ENCODE peak calls at places on chromosomes 3 and 15, in six cellular contexts. Z, I, E, T, A and P are unnamed samples.

GRCh38 chr3:156311431-156311830 is 191.1 kb downstream of the KCNAB1 start:
- DNase-seq in E (no peak), T (no peak), Z (no peak), I (no peak), A (no peak), P (no peak)

GRCh38 chr15:91853501-91853967 is at the start of gene SLCO3A1:
- DNase-seq in E (no peak), T (no peak), Z (peak), A (no peak), I (peak), P (peak)

GRCh38 chr3:21310176-21310575 is 440.8 kb downstream of the ZNF385D start:
- DNase-seq in E (no peak), T (no peak), Z (no peak), I (no peak), A (no peak), P (no peak)

GRCh38 chr15:56964182-56964581 is 45.7 kb downstream of the TCF12 start:
- DNase-seq in T (no peak), E (no peak), Z (no peak), A (peak), I (no peak), P (no peak)

GRCh38 chr3:194691481-194692281 is 6.0 kb downstream of the FAM43A start:
- DNase-seq in I (no peak), T (no peak), A (peak), E (no peak), Z (peak), P (peak)

GRCh38 chr3:187165144-187165543 is 25.8 kb upstream of the RPL39L start:
- DNase-seq in E (peak), I (peak), A (no peak), Z (no peak), T (peak), P (no peak)

GRCh38 chr3:89098964-89099585 is 8.3 kb upstream of the EPHA3 start:
- DNase-seq in I (no peak), Z (peak), A (no peak), T (peak), E (no peak), P (no peak)

GRCh38 chr15:74798388-74799254 is 14.0 kb upstream of the LMAN1L start:
- DNase-seq in Z (peak), A (no peak), I (no peak), E (no peak), T (no peak), P (peak)

GRCh38 chr15:35325374-35325941 is 220.5 kb downstream of the DPH6 start:
- DNase-seq in T (no peak), A (no peak), Z (no peak), E (no peak), I (no peak), P (no peak)

GRCh38 chr3:106299300-106300098 is 430.7 kb upstream of the CBLB start:
- DNase-seq in Z (no peak), T (no peak), E (no peak), I (no peak), A (peak), P (no peak)

GRCh38 chr3:24201301-24201700 is 256.2 kb downstream of the NR1D2 start:
- DNase-seq in E (no peak), Z (no peak), T (no peak), I (no peak), A (no peak), P (no peak)

GRCh38 chr3:184372911-184373310 is 5.1 kb downstream of the THPO start:
- DNase-seq in A (no peak), T (no peak), E (no peak), I (no peak), Z (no peak), P (no peak)

GRCh38 chr15:27956285-27956684 is 142.8 kb downstream of the OCA2 start:
- DNase-seq in E (no peak), I (no peak), T (no peak), A (no peak), Z (no peak), P (no peak)

GRCh38 chr15:47870956-47871625 is 153.8 kb downstream of the SEMA6D start:
- DNase-seq in I (no peak), E (no peak), Z (no peak), T (no peak), A (no peak), P (no peak)

GRCh38 chr3:69203631-69204314 is 81.4 kb upstream of the LMOD3 start:
- DNase-seq in A (no peak), Z (no peak), I (no peak), T (no peak), E (no peak), P (no peak)

GRCh38 chr3:196688349-196688748 is 23.7 kb downstream of the CEP19 start:
- DNase-seq in A (no peak), E (no peak), T (no peak), Z (no peak), I (peak), P (peak)

GRCh38 chr3:194592798-194593752 is 40.1 kb downstream of the TMEM44 start:
- DNase-seq in A (no peak), I (no peak), Z (peak), T (no peak), E (no peak), P (no peak)

GRCh38 chr3:124373524-124373923 is 356.7 kb upstream of the UMPS start:
- DNase-seq in I (no peak), E (no peak), T (no peak), Z (no peak), A (peak), P (no peak)

GRCh38 chr15:51576911-51577500 is 45.6 kb downstream of the DMXL2 start:
- DNase-seq in E (no peak), Z (no peak), A (no peak), I (peak), T (no peak), P (no peak)

GRCh38 chr3:65196663-65197062 is 508.9 kb upstream of the ADAMTS9 start:
- DNase-seq in A (no peak), I (no peak), Z (no peak), E (no peak), T (no peak), P (no peak)

GRCh38 chr3:13544951-13545651 is 3.8 kb upstream of the FBLN2 start:
- DNase-seq in E (no peak), T (no peak), I (no peak), A (no peak), Z (no peak), P (no peak)

GRCh38 chr15:31471731-31472430 is 145.2 kb downstream of the KLF13 start:
- DNase-seq in E (no peak), A (no peak), I (peak), T (no peak), Z (no peak), P (peak)

GRCh38 chr15:87368511-87368910 is 888.0 kb downstream of the NTRK3 start:
- DNase-seq in T (no peak), Z (no peak), I (no peak), E (no peak), A (no peak), P (peak)

GRCh38 chr3:160213181-160213580 is 12.0 kb upstream of the C3orf80 start:
- DNase-seq in Z (no peak), T (no peak), I (no peak), E (no peak), A (no peak), P (no peak)

GRCh38 chr3:43285644-43286043 is 696 bp upstream of the SNRK start:
- DNase-seq in E (no peak), Z (no peak), T (no peak), A (no peak), I (peak), P (no peak)

GRCh38 chr3:197525706-197526105 is 30.1 kb downstream of the BDH1 start:
- DNase-seq in I (no peak), T (peak), Z (no peak), E (no peak), A (no peak), P (no peak)

GRCh38 chr3:148739720-148740119 is 42.0 kb downstream of the AGTR1 start:
- DNase-seq in E (no peak), Z (no peak), I (no peak), A (no peak), T (no peak), P (no peak)

GRCh38 chr3:190860531-190860930 is 2.0 kb downstream of the GMNC start:
- DNase-seq in T (no peak), A (no peak), I (no peak), Z (no peak), E (no peak), P (no peak)

DNA sequence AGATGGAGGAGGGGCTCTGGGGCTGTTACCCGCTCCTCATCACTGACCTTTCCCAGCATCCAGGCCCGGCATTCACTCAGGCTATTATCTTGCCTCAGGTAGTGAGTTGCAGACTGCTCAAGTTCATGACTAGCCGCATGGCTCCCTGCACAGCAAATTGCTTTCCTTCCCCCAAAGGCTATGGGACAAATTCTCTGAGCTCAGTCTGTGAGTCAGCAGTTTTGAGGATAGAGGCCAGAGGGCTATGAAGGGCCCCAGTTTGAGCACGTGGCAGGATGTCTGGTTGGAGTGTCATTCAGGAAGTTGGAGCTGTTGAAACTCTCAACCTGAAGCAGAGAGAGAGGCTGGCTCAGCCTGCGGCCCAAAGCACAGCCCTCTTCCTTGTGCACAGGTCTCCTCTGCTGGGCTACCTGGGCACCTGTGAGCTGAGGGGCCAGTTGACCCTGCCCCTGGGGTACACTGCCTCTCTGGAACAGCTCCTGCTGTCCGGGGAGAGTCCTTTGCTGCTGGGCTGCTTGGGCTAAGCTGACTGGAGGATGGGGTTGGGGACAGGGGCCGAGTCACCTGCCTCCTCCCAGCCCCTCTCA is 7.9 kb downstream of the FAH start:
- DNase-seq in E (no peak), T (peak), A (peak), Z (no peak), I (peak), P (peak)
- TF ChIP-seq EP300 in E (no peak), T (no peak), A (no peak), Z (no peak), I (no peak), P (no peak)

DNA sequence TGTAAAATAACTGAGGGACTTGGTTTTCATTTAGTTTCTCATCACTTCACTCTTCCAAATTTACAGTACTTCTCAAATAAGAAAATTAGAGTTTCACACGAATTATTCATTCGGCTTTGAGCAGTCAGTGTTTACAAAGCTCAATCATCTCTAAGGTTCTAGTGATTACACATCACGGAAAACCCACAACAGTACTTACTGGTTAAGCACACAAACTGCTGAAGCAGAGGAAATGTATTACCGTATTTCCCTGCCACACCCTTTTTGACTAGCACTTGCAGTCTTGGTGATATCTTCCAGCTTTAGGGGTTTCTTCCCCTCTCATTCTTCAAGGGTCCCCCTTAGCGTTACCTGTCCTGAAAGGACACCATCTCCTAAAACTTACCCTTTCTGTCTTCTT is 164.8 kb upstream of the CDIN1 start:
- DNase-seq in I (no peak), T (no peak), E (no peak), A (no peak), Z (no peak), P (no peak)
- TF ChIP-seq EP300 in I (no peak), T (no peak), E (no peak), A (no peak), Z (no peak), P (no peak)

GRCh38 chr3:172223870-172224269 is 184.5 kb downstream of the FNDC3B start:
- DNase-seq in A (no peak), I (no peak), Z (no peak), E (no peak), T (no peak), P (no peak)

GRCh38 chr3:172226831-172227230 is 187.5 kb downstream of the FNDC3B start:
- DNase-seq in I (no peak), A (no peak), Z (no peak), T (no peak), E (no peak), P (no peak)

GRCh38 chr3:172224560-172225214 is 185.3 kb downstream of the FNDC3B start:
- DNase-seq in Z (no peak), T (no peak), I (no peak), A (no peak), E (no peak), P (no peak)

GRCh38 chr3:172222474-172223071 is 183.2 kb downstream of the FNDC3B start:
- DNase-seq in A (no peak), E (no peak), Z (no peak), I (no peak), T (no peak), P (no peak)

DNA sequence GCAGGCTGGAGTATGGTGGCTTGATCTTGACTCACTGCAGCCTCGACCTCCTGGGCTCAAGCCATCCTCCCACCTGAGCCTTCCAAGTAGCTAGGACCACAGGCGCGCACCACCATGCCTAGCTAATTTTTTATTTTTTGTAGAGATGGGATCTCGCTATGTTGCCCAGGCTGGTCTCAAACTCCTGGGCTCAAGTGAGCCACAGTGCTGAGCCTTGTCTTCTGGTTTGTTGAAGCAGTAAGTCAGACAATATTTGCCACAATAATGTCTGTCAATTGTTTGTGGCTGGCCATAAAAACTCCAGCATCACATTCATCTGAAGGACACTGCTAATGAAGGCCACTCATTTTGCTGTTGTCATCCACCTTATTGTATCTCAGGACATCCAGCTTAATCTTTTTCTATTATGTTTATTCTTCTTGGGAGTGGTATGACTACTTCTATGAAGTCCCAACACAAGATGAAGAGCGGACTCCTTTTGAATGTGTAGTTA is 185.9 kb downstream of the FNDC3B start:
- DNase-seq in T (no peak), I (no peak), E (no peak), A (no peak), Z (no peak), P (no peak)
- TF ChIP-seq EP300 in T (no peak), I (no peak), E (no peak), A (no peak), Z (no peak), P (no peak)

DNA sequence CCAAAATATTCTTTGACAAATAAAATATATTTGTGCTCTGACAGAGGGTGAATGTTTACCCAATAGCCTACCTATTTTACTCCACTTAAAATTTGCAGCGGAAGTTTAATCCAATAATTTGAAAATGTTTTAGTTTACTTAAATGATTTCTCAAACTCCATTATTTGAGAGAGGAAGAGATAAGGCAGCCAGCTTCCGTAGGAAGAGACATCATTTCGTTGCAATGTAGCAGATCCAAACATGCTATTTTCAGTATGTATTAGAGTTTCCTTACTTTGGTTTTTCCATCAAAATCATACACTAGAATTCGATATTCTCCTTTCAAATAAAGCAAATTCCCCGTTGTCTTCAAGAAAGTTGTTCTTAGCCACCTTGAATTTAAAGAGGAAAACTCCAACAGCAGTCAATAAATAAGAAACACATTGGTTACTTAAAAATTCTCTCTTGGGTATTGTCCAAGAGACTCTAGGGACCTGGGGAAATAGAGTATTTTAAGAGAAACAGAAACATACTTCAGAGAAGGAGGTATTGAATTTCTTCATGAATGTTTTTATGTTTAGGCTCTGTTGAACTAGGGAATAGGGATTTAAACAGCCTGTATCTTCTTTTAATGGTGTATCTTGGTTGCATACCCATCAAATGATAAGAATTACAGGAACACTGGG is 324.5 kb upstream of the GBE1 start:
- DNase-seq in A (no peak), I (no peak), T (no peak), Z (no peak), E (no peak), P (no peak)
- TF ChIP-seq EP300 in A (no peak), I (no peak), T (no peak), Z (no peak), E (no peak), P (no peak)